ENCODE peak calls at places on chromosomes 5 and 9, in six cellular contexts. I is sigmoid colon, S is tibial nerve, T is SK-N-SH, P is A549, U is ovary. D is an unnamed sample.

GRCh38 chr5:4901305-4901751 is 238.8 kb upstream of the ADAMTS16 start:
- DNase-seq in P (no peak), S (no peak), T (no peak), U (peak), I (no peak), D (no peak)

GRCh38 chr9:115764649-115765048 is 388.9 kb upstream of the PAPPA start:
- DNase-seq in S (no peak), P (no peak), T (no peak), U (no peak), I (no peak), D (no peak)

GRCh38 chr5:116766470-116766947 is 191.9 kb upstream of the SEMA6A start:
- DNase-seq in I (peak), S (no peak), U (peak), P (peak), T (no peak), D (no peak)

GRCh38 chr5:154866841-154867240 is 8.4 kb downstream of the CNOT8 start:
- DNase-seq in I (no peak), T (no peak), U (no peak), S (no peak), P (no peak), D (no peak)

GRCh38 chr5:71778678-71779276 is 59.7 kb downstream of the CARTPT start:
- DNase-seq in P (peak), S (peak), I (no peak), U (no peak), T (peak), D (no peak)

GRCh38 chr5:73018892-73019291 is 63.1 kb downstream of the FCHO2 start:
- DNase-seq in U (no peak), I (no peak), T (no peak), P (no peak), S (no peak), D (no peak)

GRCh38 chr9:124805186-124805585 is 28.3 kb downstream of the OLFML2A start:
- DNase-seq in U (no peak), T (no peak), I (no peak), P (no peak), S (no peak), D (no peak)

GRCh38 chr5:130836729-130837660 is 328.1 kb downstream of the HINT1 start:
- DNase-seq in U (no peak), S (no peak), I (no peak), P (no peak), T (no peak), D (no peak)

GRCh38 chr5:159208508-159209437 is 580 bp downstream of the RNF145 start:
- DNase-seq in P (no peak), U (peak), I (peak), S (peak), T (peak), D (peak)

GRCh38 chr5:5695266-5695665 is 272.8 kb downstream of the ICE1 start:
- DNase-seq in P (no peak), T (no peak), S (no peak), I (no peak), U (no peak), D (no peak)

GRCh38 chr9:346114-346513 is 131.4 kb downstream of the DOCK8 start:
- DNase-seq in U (peak), P (no peak), S (no peak), I (no peak), T (no peak), D (no peak)

GRCh38 chr5:131595088-131596033 is 39.7 kb downstream of the RAPGEF6 start:
- DNase-seq in P (no peak), T (no peak), I (no peak), S (no peak), U (no peak), D (no peak)

GRCh38 chr5:5497132-5497748 is 74.8 kb downstream of the ICE1 start:
- DNase-seq in S (peak), P (peak), U (peak), T (peak), I (peak), D (no peak)

GRCh38 chr5:142296914-142297417 is 27.9 kb downstream of the SPRY4 start:
- DNase-seq in U (no peak), I (no peak), S (no peak), T (no peak), P (no peak), D (no peak)

GRCh38 chr9:120891255-120891954 is 14.4 kb upstream of the PHF19 start:
- DNase-seq in I (no peak), T (no peak), P (no peak), S (no peak), U (no peak), D (no peak)

GRCh38 chr5:172624996-172625939 is 15.8 kb upstream of the NEURL1B start:
- DNase-seq in T (no peak), I (peak), S (no peak), U (peak), P (no peak), D (no peak)

GRCh38 chr5:72138943-72139467 is 31.7 kb downstream of the MAP1B start:
- DNase-seq in T (no peak), I (no peak), U (peak), S (no peak), P (no peak), D (no peak)

GRCh38 chr5:78660401-78660800 is 11.8 kb upstream of the LHFPL2 start:
- DNase-seq in I (no peak), S (no peak), P (no peak), T (no peak), U (no peak), D (no peak)

GRCh38 chr9:91214086-91214485 is 147.6 kb downstream of the AUH start:
- DNase-seq in U (no peak), S (no peak), P (no peak), T (no peak), I (no peak), D (no peak)

GRCh38 chr9:75912951-75913350 is 22.5 kb downstream of the PCSK5 start:
- DNase-seq in S (no peak), I (no peak), P (no peak), U (no peak), T (no peak), D (no peak)

GRCh38 chr5:132771559-132771998 is 5.5 kb downstream of the SEPTIN8 start:
- DNase-seq in P (no peak), U (peak), I (peak), T (no peak), S (no peak), D (no peak)

GRCh38 chr5:8600843-8601242 is 731.9 kb downstream of the MTRR start:
- DNase-seq in P (no peak), T (no peak), U (no peak), I (no peak), S (no peak), D (no peak)

GRCh38 chr5:107553063-107553676 is 117.6 kb downstream of the EFNA5 start:
- DNase-seq in S (no peak), U (no peak), I (no peak), P (no peak), T (no peak), D (no peak)

GRCh38 chr5:150229571-150229970 is 39.7 kb downstream of the SLC6A7 start:
- DNase-seq in U (no peak), P (no peak), T (no peak), S (no peak), I (no peak), D (no peak)

GRCh38 chr5:177552839-177553455 is 1.4 kb downstream of the FAM193B start:
- DNase-seq in T (peak), U (no peak), I (no peak), S (no peak), P (no peak), D (no peak)

GRCh38 chr9:15231788-15232635 is 75.0 kb downstream of the TTC39B start:
- DNase-seq in I (no peak), T (peak), P (peak), S (no peak), U (no peak), D (no peak)

GRCh38 chr5:108930107-108930506 is 182.4 kb downstream of the FER start:
- DNase-seq in S (no peak), P (no peak), T (no peak), I (no peak), U (no peak), D (no peak)
- TF ChIP-seq EP300 in S (no peak), P (no peak), T (no peak), I (no peak), U (no peak), D (no peak)

GRCh38 chr5:16894236-16895057 is 41.6 kb downstream of the MYO10 start:
- DNase-seq in I (no peak), T (no peak), P (peak), U (no peak), S (no peak), D (peak)
- TF ChIP-seq EP300 in I (no peak), T (peak), P (peak), U (no peak), S (no peak), D (no peak)

GRCh38 chr5:96924016-96924443 is 11.8 kb upstream of the LNPEP start:
- DNase-seq in P (no peak), I (no peak), T (peak), U (no peak), S (no peak), D (no peak)
- TF ChIP-seq EP300 in P (no peak), I (no peak), T (no peak), U (no peak), S (no peak), D (no peak)

GRCh38 chr9:88681434-88681833 is 146.5 kb downstream of the NXNL2 start:
- DNase-seq in I (no peak), P (no peak), T (no peak), S (no peak), U (no peak), D (no peak)

GRCh38 chr9:88680041-88680440 is 145.1 kb downstream of the NXNL2 start:
- DNase-seq in P (no peak), U (no peak), S (no peak), I (no peak), T (no peak), D (no peak)

GRCh38 chr9:88684046-88684445 is 149.1 kb downstream of the NXNL2 start:
- DNase-seq in U (no peak), P (no peak), S (no peak), T (no peak), I (no peak), D (no peak)

GRCh38 chr9:88680505-88681160 is 145.7 kb downstream of the NXNL2 start:
- DNase-seq in U (no peak), I (no peak), S (no peak), T (no peak), P (no peak), D (no peak)

DNA sequence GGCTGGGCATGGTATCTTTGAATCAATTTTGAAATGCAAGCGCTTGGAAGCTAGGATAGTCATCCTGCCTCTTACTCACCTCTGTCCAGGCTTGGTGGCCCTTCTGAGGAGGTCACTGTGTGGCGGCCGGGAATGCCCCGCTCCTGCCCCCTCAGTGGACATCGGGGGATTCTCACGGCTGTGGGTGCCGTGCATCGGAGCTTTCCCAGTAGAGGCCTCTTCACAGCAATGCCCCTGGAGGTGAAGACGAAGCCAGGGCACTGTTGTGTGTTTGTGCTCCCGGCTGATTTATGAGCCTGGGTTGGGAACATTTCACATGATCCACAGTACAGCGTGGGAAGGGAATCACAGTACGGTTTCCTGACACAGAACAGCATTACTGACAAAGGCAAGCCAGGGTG is 147.5 kb downstream of the NXNL2 start:
- DNase-seq in S (no peak), I (no peak), P (no peak), T (no peak), U (no peak), D (no peak)
- TF ChIP-seq EP300 in S (no peak), I (peak), P (no peak), T (no peak), U (peak), D (no peak)